ENCODE peak calls at places on chromosomes 2 and 18, in five cellular contexts. P is psoas muscle, T is MM.1S, L is left ventricle myocardium inferior, M is PC-9. D is an unnamed sample.

GRCh38 chr2:178072000-178072382 is 586 bp downstream of the PDE11A start:
- DNase-seq in P (no peak), T (no peak), L (no peak), M (no peak), D (no peak)

GRCh38 chr2:188046437-188046836 is 245.2 kb upstream of the GULP1 start:
- DNase-seq in P (no peak), T (no peak), L (no peak), M (no peak), D (no peak)

GRCh38 chr2:9288233-9288632 is 81.6 kb downstream of the ASAP2 start:
- DNase-seq in P (no peak), T (no peak), L (no peak), M (peak; percentile 71), D (no peak)

GRCh38 chr18:59067873-59068272 is 71.8 kb upstream of the SEC11C start:
- DNase-seq in P (no peak), T (peak; percentile 48), L (no peak), M (no peak), D (no peak)

GRCh38 chr2:112749755-112750559 is 14.5 kb downstream of the CKAP2L start:
- DNase-seq in P (peak; percentile 74), T (peak; percentile 77), L (peak; percentile 55), M (no peak), D (peak; percentile 87)

GRCh38 chr2:180980943-180981898 is 816 bp downstream of the UBE2E3 start:
- DNase-seq in P (peak; percentile 66), T (peak; percentile 44), L (peak; percentile 22), M (peak; percentile 41), D (peak; percentile 42)

GRCh38 chr2:53252115-53252514 is 515.5 kb upstream of the CHAC2 start:
- DNase-seq in P (no peak), T (peak; percentile 30), L (no peak), M (peak; percentile 58), D (no peak)

GRCh38 chr18:73315381-73315780 is 447.6 kb upstream of the NETO1 start:
- DNase-seq in P (no peak), T (no peak), L (no peak), M (peak; percentile 40), D (no peak)

GRCh38 chr2:105861198-105861597 is 116.5 kb downstream of the NCK2 start:
- DNase-seq in P (no peak), T (no peak), L (no peak), M (no peak), D (peak; percentile 59)

GRCh38 chr2:219118504-219118903 is 42.1 kb downstream of the NHEJ1 start:
- DNase-seq in P (no peak), T (no peak), L (peak; percentile 32), M (no peak), D (no peak)
- H3K4me1 ChIP-seq in P (no peaks in the 10 kb centered on the region), T (no peaks in the 10 kb centered on the region), L (peaks cover 16% of the 10 kb centered on the region), M (peaks cover 13% of the 10 kb centered on the region), D (no peaks in the 10 kb centered on the region)

GRCh38 chr18:79470547-79470946 is 74.8 kb downstream of the NFATC1 start:
- DNase-seq in P (no peak), T (no peak), L (no peak), M (no peak), D (no peak)

GRCh38 chr18:79469751-79470150 is 74.0 kb downstream of the NFATC1 start:
- DNase-seq in P (no peak), T (no peak), L (no peak), M (no peak), D (no peak)

GRCh38 chr18:79471048-79471447 is 75.3 kb downstream of the NFATC1 start:
- DNase-seq in P (no peak), T (no peak), L (no peak), M (no peak), D (no peak)

GRCh38 chr18:79467126-79467525 is 71.4 kb downstream of the NFATC1 start:
- DNase-seq in P (no peak), T (no peak), L (no peak), M (no peak), D (no peak)

DNA sequence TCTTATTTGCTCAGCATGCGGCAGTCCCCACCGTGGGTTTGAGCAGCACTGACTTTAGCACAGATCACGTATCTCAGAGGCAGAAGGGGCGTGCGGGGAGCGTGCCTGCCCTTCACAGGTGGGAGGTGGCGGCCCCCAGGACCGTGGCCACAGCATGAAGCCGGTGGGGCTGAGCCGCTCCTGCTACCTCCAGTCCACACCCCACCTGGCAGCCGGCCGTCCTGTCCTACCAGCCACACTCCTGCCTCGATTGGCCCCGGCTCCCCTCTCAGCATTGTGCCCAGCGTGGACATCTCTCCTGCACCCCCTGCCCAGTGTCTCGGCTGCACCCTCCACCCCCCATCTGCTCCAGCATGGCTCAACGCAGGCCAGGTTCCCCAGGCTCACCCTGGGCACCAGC is 73.6 kb downstream of the NFATC1 start:
- DNase-seq in P (no peak), T (no peak), L (no peak), M (no peak), D (no peak)
- H3K9me3 ChIP-seq in P (no peaks in the 10 kb centered on the region), T (no peaks in the 10 kb centered on the region), L (peaks cover 5% of the 10 kb centered on the region), M (no peaks in the 10 kb centered on the region), D (no peaks in the 10 kb centered on the region)

DNA sequence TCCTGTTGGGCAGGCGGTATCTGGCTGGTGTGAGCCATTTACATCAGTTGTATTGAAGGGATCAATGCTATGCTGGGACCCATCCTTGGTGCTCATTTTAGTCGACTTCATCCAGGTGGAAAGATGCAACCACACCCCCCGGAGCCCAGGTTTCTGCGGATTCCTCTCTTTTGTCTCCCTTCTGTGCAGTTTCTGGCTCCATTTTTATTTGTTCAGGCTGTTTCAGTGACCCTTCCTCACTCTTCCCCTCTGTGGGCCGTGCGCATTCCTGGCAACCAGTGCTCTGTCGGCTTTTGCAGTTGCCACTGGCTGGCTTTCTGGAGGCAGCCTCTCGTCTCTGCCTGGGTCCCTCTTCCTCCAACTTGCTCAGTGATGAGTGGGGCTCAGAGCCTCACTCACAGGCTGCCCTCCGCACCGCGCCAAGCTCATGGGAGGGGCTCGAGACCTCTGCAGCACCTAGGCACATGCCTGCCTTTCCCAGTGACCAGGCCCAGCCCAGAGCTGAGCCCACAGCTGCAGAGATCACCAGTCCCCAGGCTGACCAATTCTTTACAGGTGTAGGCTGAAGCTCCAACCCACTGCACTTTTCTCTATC is 12.1 kb downstream of the SH3RF3 start:
- DNase-seq in P (no peak), T (no peak), L (no peak), M (no peak), D (no peak)
- H3K4me1 ChIP-seq in P (no peaks in the 10 kb centered on the region), T (peaks cover 25% of the 10 kb centered on the region), L (no peaks in the 10 kb centered on the region), M (no peaks in the 10 kb centered on the region), D (peaks cover 23% of the 10 kb centered on the region)

GRCh38 chr18:8238507-8238906 is 370.7 kb upstream of the RAB12 start:
- DNase-seq in P (no peak), T (no peak), L (no peak), M (no peak), D (no peak)
- H3K9me3 ChIP-seq in P (no peaks in the 10 kb centered on the region), T (no peaks in the 10 kb centered on the region), L (peaks cover 13% of the 10 kb centered on the region), M (no peaks in the 10 kb centered on the region), D (no peaks in the 10 kb centered on the region)

DNA sequence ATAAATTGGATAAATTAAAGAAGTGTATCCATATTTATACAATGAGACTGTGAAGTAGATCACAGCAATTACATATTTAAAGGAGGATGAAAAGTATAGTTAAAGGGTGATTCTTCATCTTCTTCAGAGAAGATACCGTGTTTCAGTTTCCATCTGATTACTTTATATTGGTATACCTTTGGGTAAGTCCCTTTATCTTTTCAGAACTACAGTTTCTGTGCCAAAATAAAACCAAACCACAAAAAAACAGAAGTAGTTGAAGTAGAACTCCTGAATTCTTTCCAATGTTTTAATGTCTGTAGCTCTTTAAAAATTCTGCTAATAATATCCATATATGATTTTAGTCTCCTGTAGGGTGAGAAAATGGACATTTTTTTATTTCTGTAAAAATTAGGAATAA is 231.2 kb upstream of the LINC00305 start:
- DNase-seq in P (no peak), T (peak; percentile 88), L (no peak), M (no peak), D (no peak)
- H3K4me1 ChIP-seq in P (no peaks in the 10 kb centered on the region), T (peaks cover 27% of the 10 kb centered on the region), L (no peaks in the 10 kb centered on the region), M (no peaks in the 10 kb centered on the region), D (no peaks in the 10 kb centered on the region)

DNA sequence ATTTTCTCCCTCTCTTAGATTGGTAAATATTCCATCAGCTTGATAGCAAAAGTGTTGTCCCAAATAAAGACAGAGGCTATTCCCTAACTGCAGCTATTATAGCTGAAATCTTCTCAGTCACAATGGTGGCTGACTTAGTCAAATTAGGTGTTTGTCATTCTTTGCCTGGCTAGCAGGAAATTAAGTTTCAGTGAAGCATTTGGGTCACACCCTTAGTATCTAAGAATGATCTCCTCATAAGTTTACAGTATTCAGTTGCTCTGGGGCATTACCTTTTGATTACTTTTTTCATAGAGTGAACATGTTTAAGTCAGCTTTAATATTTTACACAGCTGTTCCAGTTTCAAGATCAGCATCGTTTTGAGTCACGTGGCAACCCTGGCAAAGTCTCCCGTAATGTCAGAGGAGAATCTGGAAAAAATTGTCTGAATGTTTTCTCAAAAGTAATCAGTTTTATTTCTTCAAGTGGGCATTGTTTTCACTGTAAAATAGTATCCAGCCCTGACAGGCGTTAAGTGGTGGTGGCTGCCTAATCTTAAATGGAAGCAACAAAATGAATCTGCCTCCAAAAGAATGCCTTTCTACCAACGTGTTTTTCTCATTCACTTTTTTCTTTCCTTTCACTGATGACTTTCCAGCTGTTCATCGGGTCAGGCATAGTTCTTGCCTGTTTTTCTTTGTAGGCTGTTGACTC is 319.5 kb upstream of the TCF4 start:
- DNase-seq in P (no peak), T (no peak), L (peak; percentile 29), M (no peak), D (no peak)
- H3K9me3 ChIP-seq in P (no peaks in the 10 kb centered on the region), T (no peaks in the 10 kb centered on the region), L (no peaks in the 10 kb centered on the region), M (no peaks in the 10 kb centered on the region), D (no peaks in the 10 kb centered on the region)

D was measured in CD8-positive, alpha-beta memory T cell.